ENCODE peak calls at places on chromosomes 13 and 19, in four cellular contexts. B is H1, J is K562, F is HepG2. G is an unnamed sample.

GRCh38 chr19:56273563-56274117 is 1.1 kb downstream of the EDDM13 start:
- DNase-seq in B (no peak), J (no peak), F (no peak), G (no peak)

GRCh38 chr19:30360378-30361106 is 11.6 kb upstream of the ZNF536 start:
- DNase-seq in B (no peak), J (no peak), F (no peak), G (no peak)

GRCh38 chr19:9060559-9061340 is 26.1 kb upstream of the OR1M1 start:
- DNase-seq in B (no peak), J (no peak), F (no peak), G (no peak)

GRCh38 chr13:45538382-45538781 is 73.6 kb downstream of the COG3 start:
- DNase-seq in B (no peak), J (no peak), F (no peak), G (peak; percentile 7)

GRCh38 chr13:97120976-97121375 is 101.2 kb upstream of the MBNL2 start:
- DNase-seq in B (no peak), J (no peak), F (no peak), G (no peak)

GRCh38 chr13:48118025-48118424 is 23.1 kb upstream of the MED4 start:
- DNase-seq in B (no peak), J (no peak), F (no peak), G (no peak)

GRCh38 chr19:58581227-58582141 is 8.3 kb upstream of the MZF1 start:
- DNase-seq in B (peak; percentile 99), J (peak; percentile 78), F (peak; percentile 16), G (peak; percentile 76)

GRCh38 chr19:51986309-51987291 is at the start of gene ZNF350:
- DNase-seq in B (peak; percentile 83), J (peak; percentile 63), F (peak; percentile 93), G (peak; percentile 90)

GRCh38 chr19:4988770-4989251 is 19.9 kb downstream of the KDM4B start:
- DNase-seq in B (no peak), J (no peak), F (no peak), G (no peak)

GRCh38 chr19:29548483-29549085 is 22.8 kb downstream of the VSTM2B start:
- DNase-seq in B (peak; percentile 24), J (no peak), F (no peak), G (no peak)

GRCh38 chr13:75411924-75412537 is 69.9 kb downstream of the TBC1D4 start:
- DNase-seq in B (no peak), J (no peak), F (peak; percentile 90), G (no peak)

GRCh38 chr13:33265607-33266006 is 19.9 kb downstream of the STARD13 start:
- DNase-seq in B (no peak), J (no peak), F (no peak), G (no peak)

GRCh38 chr19:4554717-4555116 is 4.8 kb downstream of the SEMA6B start:
- DNase-seq in B (no peak), J (no peak), F (no peak), G (no peak)

GRCh38 chr19:50874185-50874584 is 946 bp downstream of the KLK2 start:
- DNase-seq in B (no peak), J (no peak), F (no peak), G (no peak)

GRCh38 chr13:95842898-95843297 is 166.0 kb downstream of the DNAJC3 start:
- DNase-seq in B (no peak), J (no peak), F (no peak), G (no peak)

GRCh38 chr19:1064661-1065605 is 2.0 kb upstream of the ARHGAP45 start:
- DNase-seq in B (peak; percentile 88), J (no peak), F (no peak), G (peak; percentile 56)

GRCh38 chr19:28393574-28394336 is 819.2 kb downstream of the UQCRFS1 start:
- DNase-seq in B (no peak), J (no peak), F (no peak), G (no peak)

GRCh38 chr13:39876258-39876657 is 220.8 kb downstream of the COG6 start:
- DNase-seq in B (no peak), J (no peak), F (no peak), G (no peak)

GRCh38 chr13:61685683-61686013 is 270.0 kb upstream of the PCDH20 start:
- DNase-seq in B (no peak), J (no peak), F (peak; percentile 34), G (peak; percentile 3)

GRCh38 chr13:113729329-113730019 is 29.6 kb upstream of the TMEM255B start:
- DNase-seq in B (no peak), J (no peak), F (no peak), G (no peak)

GRCh38 chr19:34288381-34288780 is 34.0 kb downstream of the GARRE1 start:
- DNase-seq in B (no peak), J (no peak), F (no peak), G (no peak)

GRCh38 chr13:40205771-40206240 is 460.6 kb downstream of the FOXO1 start:
- DNase-seq in B (no peak), J (no peak), F (no peak), G (no peak)

GRCh38 chr19:29785955-29786589 is 25.7 kb upstream of the CCNE1 start:
- DNase-seq in B (peak; percentile 77), J (peak; percentile 44), F (no peak), G (peak; percentile 6)

GRCh38 chr19:7942981-7943443 is 454 bp downstream of the TIMM44 start:
- DNase-seq in B (no peak), J (no peak), F (peak; percentile 25), G (no peak)

GRCh38 chr19:3224346-3225325 is at the start of gene CELF5:
- DNase-seq in B (peak; percentile 86), J (peak; percentile 96), F (no peak), G (no peak)

GRCh38 chr19:3366761-3367571 is 583 bp downstream of the NFIC start:
- DNase-seq in B (peak; percentile 77), J (peak; percentile 76), F (no peak), G (no peak)

GRCh38 chr13:39982745-39983144 is 327.3 kb downstream of the COG6 start:
- DNase-seq in B (no peak), J (no peak), F (no peak), G (no peak)

GRCh38 chr19:11422163-11423068 is 3.3 kb upstream of the RGL3 start:
- DNase-seq in B (peak; percentile 99), J (no peak), F (no peak), G (no peak)

GRCh38 chr19:58021541-58022282 is 12.1 kb upstream of the ZSCAN1 start:
- DNase-seq in B (peak; percentile 72), J (peak; percentile 59), F (peak; percentile 53), G (no peak)

DNA sequence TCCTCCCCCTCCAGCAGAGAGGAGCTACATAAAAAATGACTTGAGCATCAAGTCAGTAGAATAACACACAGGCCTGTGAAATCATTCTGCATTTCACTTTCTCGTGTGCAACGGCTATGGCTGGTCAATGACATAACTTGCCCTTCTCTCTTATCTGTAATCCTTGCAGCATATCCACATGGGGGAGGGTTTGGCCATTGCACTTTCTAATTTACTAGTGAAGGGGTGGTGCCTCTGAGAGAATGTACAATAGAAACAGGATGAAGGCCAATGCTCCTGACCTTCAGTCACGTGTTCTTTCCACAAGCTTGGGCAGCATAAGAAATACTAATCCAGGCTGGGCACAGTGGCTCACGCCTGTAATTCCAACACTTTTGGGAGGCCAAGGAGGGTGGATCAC is 641.0 kb upstream of the ARGLU1 start:
- DNase-seq in B (no peak), J (no peak), F (no peak), G (no peak)
- TF ChIP-seq POLR2AphosphoS5 in B (no peak), J (no peak), F (no peak), G (no peak)

DNA sequence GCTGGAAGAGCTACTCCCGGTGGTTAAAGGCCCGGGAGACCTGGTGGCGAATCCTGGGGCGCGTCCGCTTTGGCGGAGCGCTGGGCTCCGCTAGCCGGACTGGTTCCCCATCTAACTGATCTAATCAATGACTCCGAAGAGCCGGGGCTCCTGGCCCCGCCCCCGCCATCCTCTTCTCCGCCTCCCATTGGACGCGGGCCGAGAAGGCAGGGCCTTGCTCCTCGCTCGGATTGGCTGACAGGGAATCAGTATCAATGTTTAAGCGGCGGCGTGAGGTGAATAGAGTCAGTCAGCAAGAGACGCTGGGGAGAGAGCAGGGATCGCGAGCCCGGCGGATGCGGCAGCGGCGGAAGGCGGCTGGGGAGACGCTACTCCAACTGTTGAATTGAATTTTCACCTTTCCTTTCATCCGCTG is 1.7 kb upstream of the PCDH17 start:
- DNase-seq in B (peak; percentile 97), J (peak; percentile 16), F (no peak), G (no peak)
- TF ChIP-seq ZNF274 in B (no peak), J (no peak), F (no peak), G (no peak)

GRCh38 chr13:27709779-27710178 is 82.5 kb upstream of the GSX1 start:
- DNase-seq in B (no peak), J (no peak), F (peak; percentile 21), G (no peak)

GRCh38 chr13:27708325-27708724 is 84.0 kb upstream of the GSX1 start:
- DNase-seq in B (no peak), J (no peak), F (no peak), G (no peak)

DNA sequence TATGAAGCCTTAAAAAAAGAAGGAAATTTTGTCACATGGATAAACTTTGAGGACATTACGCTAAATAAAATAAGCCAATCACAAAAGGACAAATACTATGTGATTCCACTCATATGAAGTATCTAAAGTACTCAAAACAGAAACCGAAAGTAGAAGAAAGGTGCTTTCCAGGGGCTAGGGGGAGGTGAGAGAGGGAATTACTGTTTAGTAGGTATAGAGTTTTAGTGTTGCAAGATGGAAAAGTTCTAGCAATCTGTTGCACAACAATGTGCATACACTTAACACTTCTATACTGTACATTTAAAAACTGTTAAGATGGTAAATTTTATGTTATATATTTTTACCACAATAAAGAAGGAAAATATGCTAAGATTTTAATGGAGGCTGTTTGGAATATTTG is 83.0 kb downstream of the POLR1D start:
- DNase-seq in B (no peak), J (no peak), F (no peak), G (no peak)
- TF ChIP-seq FOSL1 in B (no peak), J (no peak), F (no peak), G (no peak)

DNA sequence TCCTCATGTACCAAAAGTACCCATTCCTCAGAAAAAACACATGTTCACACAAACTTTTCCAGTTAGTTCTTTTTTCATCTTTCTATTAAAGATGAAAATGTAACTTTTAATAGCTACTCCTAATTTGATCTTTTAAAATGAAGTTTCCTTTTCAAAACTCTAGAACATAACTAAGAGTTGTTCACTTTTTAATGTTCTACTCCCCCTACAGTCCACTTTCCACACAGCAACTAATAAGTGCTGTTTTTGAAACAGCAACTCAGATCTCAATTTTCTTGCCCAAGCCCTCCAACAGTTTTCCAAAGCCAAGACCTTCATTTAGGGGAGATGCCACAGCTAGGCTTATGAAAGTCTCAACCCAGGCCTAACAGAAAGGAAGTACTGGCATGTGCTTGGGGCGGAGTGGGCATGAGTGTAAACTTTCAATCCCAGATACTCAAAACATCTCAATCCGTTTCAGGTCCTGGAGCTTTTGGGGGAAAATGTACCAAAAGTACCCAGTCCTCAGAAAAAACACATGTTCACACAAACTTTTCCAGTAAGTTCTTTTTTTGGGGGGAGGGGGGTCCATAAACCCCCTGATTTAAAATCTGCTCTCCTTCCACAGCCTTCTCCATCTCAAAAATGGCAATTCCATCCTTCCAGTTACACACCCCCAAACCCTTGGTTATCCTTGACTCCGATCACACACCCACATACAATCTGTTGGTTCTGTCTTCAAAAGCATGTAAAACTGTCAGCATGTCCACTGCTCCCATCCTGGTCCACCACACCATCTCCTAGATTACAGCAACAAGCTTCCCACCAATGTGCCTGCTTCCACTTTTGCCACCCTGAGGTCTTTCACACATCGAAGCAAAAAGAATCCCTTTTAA is 2.0 kb downstream of the FBL start:
- DNase-seq in B (no peak), J (no peak), F (peak; percentile 51), G (no peak)
- TF ChIP-seq POLR2AphosphoS5 in B (no peak), J (no peak), F (no peak), G (no peak)

GRCh38 chr13:46578590-46578975 is 25.6 kb downstream of the LRCH1 start:
- DNase-seq in B (no peak), J (no peak), F (no peak), G (no peak)
- TF ChIP-seq ZNF274 in B (no peak), J (no peak), F (no peak), G (no peak)